ENCODE peak calls at places on chromosomes 4 and X, in six cellular contexts. One of them, this sample, is unnamed.

GRCh38 chrX:119211649-119212014 is 24.5 kb upstream of the PGRMC1 start:
- DNase-seq in endothelial cell: no peak
- DNase-seq in RWPE1: no peak
- DNase-seq in GM12865: no peak
- DNase-seq in fibroblast of lung: no peak
- DNase-seq in HCT116: no peak
- DNase-seq in this sample: no peak

GRCh38 chr4:8528713-8529112 is 51.5 kb upstream of the GPR78 start:
- DNase-seq in RWPE1: no peak
- DNase-seq in fibroblast of lung: no peak
- DNase-seq in GM12865: peak
- DNase-seq in HCT116: no peak
- DNase-seq in endothelial cell: no peak
- DNase-seq in this sample: peak

GRCh38 chr4:141580523-141580922 is 55.9 kb upstream of the IL15 start:
- DNase-seq in endothelial cell: no peak
- DNase-seq in RWPE1: no peak
- DNase-seq in fibroblast of lung: no peak
- DNase-seq in GM12865: peak
- DNase-seq in HCT116: no peak
- DNase-seq in this sample: no peak

GRCh38 chr4:152054731-152055130 is 293.9 kb upstream of the GATB start:
- DNase-seq in fibroblast of lung: no peak
- DNase-seq in GM12865: no peak
- DNase-seq in HCT116: no peak
- DNase-seq in endothelial cell: no peak
- DNase-seq in RWPE1: no peak
- DNase-seq in this sample: no peak

GRCh38 chrX:33808636-33809035 is 323.5 kb downstream of the FAM47A start:
- DNase-seq in HCT116: no peak
- DNase-seq in fibroblast of lung: no peak
- DNase-seq in endothelial cell: no peak
- DNase-seq in GM12865: no peak
- DNase-seq in RWPE1: no peak
- DNase-seq in this sample: no peak

GRCh38 chr4:26671111-26671510 is 87.2 kb downstream of the TBC1D19 start:
- DNase-seq in endothelial cell: no peak
- DNase-seq in fibroblast of lung: no peak
- DNase-seq in HCT116: no peak
- DNase-seq in RWPE1: no peak
- DNase-seq in GM12865: no peak
- DNase-seq in this sample: no peak

GRCh38 chr4:174928174-174928573 is 10.0 kb downstream of the ADAM29 start:
- DNase-seq in fibroblast of lung: no peak
- DNase-seq in RWPE1: no peak
- DNase-seq in endothelial cell: no peak
- DNase-seq in GM12865: peak
- DNase-seq in HCT116: no peak
- DNase-seq in this sample: no peak

GRCh38 chr4:139142980-139143379 is 34.0 kb downstream of the ELF2 start:
- DNase-seq in GM12865: peak
- DNase-seq in endothelial cell: no peak
- DNase-seq in HCT116: no peak
- DNase-seq in fibroblast of lung: peak
- DNase-seq in RWPE1: no peak
- DNase-seq in this sample: no peak

GRCh38 chr4:1459664-1460511 is 53.6 kb upstream of the NKX1-1 start:
- DNase-seq in GM12865: no peak
- DNase-seq in HCT116: no peak
- DNase-seq in fibroblast of lung: no peak
- DNase-seq in endothelial cell: peak
- DNase-seq in RWPE1: no peak
- DNase-seq in this sample: no peak

GRCh38 chrX:45036161-45036560 is 163.2 kb downstream of the KDM6A start:
- DNase-seq in endothelial cell: no peak
- DNase-seq in fibroblast of lung: no peak
- DNase-seq in GM12865: no peak
- DNase-seq in HCT116: no peak
- DNase-seq in RWPE1: no peak
- DNase-seq in this sample: no peak

GRCh38 chr4:6196871-6197270 is 3.5 kb downstream of the JAKMIP1 start:
- DNase-seq in RWPE1: no peak
- DNase-seq in endothelial cell: no peak
- DNase-seq in GM12865: no peak
- DNase-seq in HCT116: no peak
- DNase-seq in fibroblast of lung: no peak
- DNase-seq in this sample: no peak

GRCh38 chrX:2500091-2500680 is 590 bp downstream of the DHRSX start:
- DNase-seq in fibroblast of lung: peak
- DNase-seq in HCT116: no peak
- DNase-seq in endothelial cell: peak
- DNase-seq in RWPE1: peak
- DNase-seq in GM12865: peak
- DNase-seq in this sample: peak

GRCh38 chr4:176792348-176793059 is at the start of gene VEGFC:
- DNase-seq in RWPE1: peak
- DNase-seq in fibroblast of lung: peak
- DNase-seq in HCT116: no peak
- DNase-seq in endothelial cell: peak
- DNase-seq in GM12865: peak
- DNase-seq in this sample: no peak

GRCh38 chr4:156188596-156188995 is 234.9 kb upstream of the CTSO start:
- DNase-seq in fibroblast of lung: peak
- DNase-seq in HCT116: no peak
- DNase-seq in endothelial cell: no peak
- DNase-seq in GM12865: no peak
- DNase-seq in RWPE1: no peak
- DNase-seq in this sample: no peak

GRCh38 chr4:2930821-2931764 is 32.1 kb downstream of the NOP14 start:
- DNase-seq in GM12865: no peak
- DNase-seq in HCT116: no peak
- DNase-seq in endothelial cell: peak
- DNase-seq in RWPE1: no peak
- DNase-seq in fibroblast of lung: no peak
- DNase-seq in this sample: no peak

GRCh38 chrX:102624105-102624504 is 24.8 kb downstream of the ARMCX5 start:
- DNase-seq in endothelial cell: no peak
- DNase-seq in RWPE1: no peak
- DNase-seq in GM12865: no peak
- DNase-seq in fibroblast of lung: no peak
- DNase-seq in HCT116: no peak
- DNase-seq in this sample: peak

GRCh38 chr4:126106658-126107057 is 791.9 kb downstream of the FAT4 start:
- DNase-seq in endothelial cell: no peak
- DNase-seq in fibroblast of lung: no peak
- DNase-seq in GM12865: peak
- DNase-seq in RWPE1: no peak
- DNase-seq in HCT116: peak
- DNase-seq in this sample: no peak

GRCh38 chrX:53681661-53682060 is 4.9 kb downstream of the HUWE1 start:
- DNase-seq in endothelial cell: no peak
- DNase-seq in fibroblast of lung: peak
- DNase-seq in HCT116: no peak
- DNase-seq in RWPE1: peak
- DNase-seq in GM12865: no peak
- DNase-seq in this sample: peak

GRCh38 chr4:46844325-46844917 is 64.6 kb downstream of the COX7B2 start:
- DNase-seq in RWPE1: peak
- DNase-seq in HCT116: peak
- DNase-seq in fibroblast of lung: peak
- DNase-seq in endothelial cell: peak
- DNase-seq in GM12865: peak
- DNase-seq in this sample: peak

GRCh38 chr4:28973591-28974350 is 1746.4 kb upstream of the PCDH7 start:
- DNase-seq in fibroblast of lung: peak
- DNase-seq in GM12865: no peak
- DNase-seq in endothelial cell: no peak
- DNase-seq in RWPE1: peak
- DNase-seq in HCT116: no peak
- DNase-seq in this sample: peak

GRCh38 chr4:107877361-107877760 is 52.6 kb downstream of the SGMS2 start:
- DNase-seq in endothelial cell: no peak
- DNase-seq in RWPE1: no peak
- DNase-seq in HCT116: no peak
- DNase-seq in fibroblast of lung: no peak
- DNase-seq in GM12865: no peak
- DNase-seq in this sample: no peak

GRCh38 chrX:153530411-153531145 is 13.1 kb downstream of the ATP2B3 start:
- DNase-seq in RWPE1: no peak
- DNase-seq in fibroblast of lung: no peak
- DNase-seq in HCT116: no peak
- DNase-seq in GM12865: no peak
- DNase-seq in endothelial cell: no peak
- DNase-seq in this sample: no peak

GRCh38 chr4:142817442-142817841 is 28.7 kb downstream of the INPP4B start:
- DNase-seq in fibroblast of lung: peak
- DNase-seq in RWPE1: peak
- DNase-seq in GM12865: no peak
- DNase-seq in endothelial cell: no peak
- DNase-seq in HCT116: peak
- DNase-seq in this sample: peak

GRCh38 chr4:137980641-137981040 is 261.5 kb downstream of the SLC7A11 start:
- DNase-seq in HCT116: no peak
- DNase-seq in GM12865: no peak
- DNase-seq in fibroblast of lung: no peak
- DNase-seq in RWPE1: no peak
- DNase-seq in endothelial cell: no peak
- DNase-seq in this sample: no peak

DNA sequence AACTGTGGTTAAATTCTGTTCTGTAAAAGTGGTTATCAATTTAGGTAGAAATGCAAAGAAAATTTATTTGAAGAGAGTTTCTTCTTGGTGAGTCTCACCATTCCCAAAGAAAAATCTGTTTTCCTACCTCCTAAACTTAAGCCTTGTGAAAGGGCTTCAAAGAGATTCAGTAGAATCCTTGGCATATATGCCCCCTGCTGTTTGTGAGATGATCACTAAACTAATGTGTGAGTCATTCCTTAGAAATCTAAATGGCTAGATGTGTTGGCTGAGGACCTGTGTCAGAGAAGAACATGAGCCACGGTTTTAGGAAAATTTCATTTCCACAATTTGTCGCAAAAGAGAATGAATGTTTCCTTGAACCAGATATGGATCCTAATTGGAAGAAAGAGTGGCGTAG is 260.9 kb downstream of the SLC7A11 start:
- DNase-seq in endothelial cell: no peak
- DNase-seq in RWPE1: peak
- DNase-seq in GM12865: no peak
- DNase-seq in HCT116: peak
- DNase-seq in fibroblast of lung: peak
- DNase-seq in this sample: peak
- TF ChIP-seq CTCF in endothelial cell: no peak
- TF ChIP-seq CTCF in RWPE1: no peak
- TF ChIP-seq CTCF in GM12865: no peak
- TF ChIP-seq CTCF in HCT116: no peak
- TF ChIP-seq CTCF in fibroblast of lung: no peak
- TF ChIP-seq CTCF in this sample: peak

GRCh38 chr4:112361181-112361791 is 64.1 kb downstream of the ALPK1 start:
- DNase-seq in HCT116: no peak
- DNase-seq in RWPE1: no peak
- DNase-seq in fibroblast of lung: no peak
- DNase-seq in GM12865: peak
- DNase-seq in endothelial cell: no peak
- DNase-seq in this sample: peak
- TF ChIP-seq CTCF in HCT116: no peak
- TF ChIP-seq CTCF in RWPE1: no peak
- TF ChIP-seq CTCF in fibroblast of lung: no peak
- TF ChIP-seq CTCF in GM12865: no peak
- TF ChIP-seq CTCF in endothelial cell: no peak
- TF ChIP-seq CTCF in this sample: no peak

GRCh38 chr4:170089274-170089742 is 448 bp downstream of the AADAT start:
- DNase-seq in endothelial cell: peak
- DNase-seq in GM12865: no peak
- DNase-seq in HCT116: no peak
- DNase-seq in fibroblast of lung: peak
- DNase-seq in RWPE1: peak
- DNase-seq in this sample: peak

GRCh38 chr4:170088686-170089085 is 1.1 kb downstream of the AADAT start:
- DNase-seq in HCT116: no peak
- DNase-seq in endothelial cell: no peak
- DNase-seq in RWPE1: no peak
- DNase-seq in GM12865: no peak
- DNase-seq in fibroblast of lung: peak
- DNase-seq in this sample: no peak

GRCh38 chr4:170090667-170091052 is 904 bp upstream of the AADAT start:
- DNase-seq in HCT116: no peak
- DNase-seq in fibroblast of lung: no peak
- DNase-seq in endothelial cell: no peak
- DNase-seq in RWPE1: peak
- DNase-seq in GM12865: no peak
- DNase-seq in this sample: peak

GRCh38 chr4:170091069-170091696 is 1.4 kb upstream of the AADAT start:
- DNase-seq in GM12865: no peak
- DNase-seq in RWPE1: no peak
- DNase-seq in fibroblast of lung: no peak
- DNase-seq in HCT116: no peak
- DNase-seq in endothelial cell: no peak
- DNase-seq in this sample: no peak

DNA sequence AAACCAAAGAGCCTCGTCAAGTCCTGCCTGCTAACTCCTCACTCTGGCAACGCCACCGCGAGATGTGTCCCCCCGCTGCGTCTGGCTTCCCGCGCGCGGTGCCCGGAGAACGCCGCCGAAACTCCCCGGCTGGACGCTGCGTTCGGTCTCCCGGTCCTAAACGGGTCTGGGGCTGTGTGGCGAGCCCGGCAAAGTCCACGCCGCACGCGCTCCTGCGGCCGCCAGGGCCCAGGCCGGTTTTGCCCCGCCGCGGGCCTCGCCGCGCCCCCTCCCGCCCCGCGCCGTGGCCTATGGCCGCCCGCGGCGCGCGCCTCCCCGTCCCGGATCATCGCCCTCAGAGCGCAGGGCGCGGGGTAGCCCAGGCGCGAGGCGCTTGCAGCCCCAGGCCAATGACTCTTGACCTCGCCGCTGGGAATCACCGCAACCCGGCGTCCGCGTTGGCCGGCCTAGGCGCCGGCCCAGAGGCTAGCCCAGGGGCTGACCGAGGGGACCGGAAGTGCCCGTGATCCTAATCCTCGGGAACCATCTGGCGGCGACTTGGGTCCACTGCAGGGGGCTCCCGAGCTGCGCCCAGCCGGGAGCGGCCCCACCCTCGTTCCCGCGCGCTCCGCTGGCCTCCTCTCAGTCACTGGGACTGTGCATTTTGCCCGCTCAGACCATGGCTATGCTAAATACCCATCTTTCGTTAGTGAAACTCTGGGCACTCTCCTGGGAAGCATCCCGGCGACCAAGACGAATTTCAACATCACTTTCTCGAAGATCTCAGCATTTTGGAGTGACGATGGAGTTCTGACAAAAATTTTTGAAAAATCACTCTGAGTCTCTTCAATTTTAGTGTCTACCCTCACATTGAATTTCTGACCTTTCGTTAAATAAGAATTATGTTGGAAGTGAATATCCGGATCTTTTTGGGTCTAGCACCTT is at the start of gene AADAT:
- DNase-seq in RWPE1: peak
- DNase-seq in fibroblast of lung: peak
- DNase-seq in HCT116: peak
- DNase-seq in endothelial cell: peak
- DNase-seq in GM12865: peak
- DNase-seq in this sample: peak
- TF ChIP-seq CTCF in RWPE1: peak
- TF ChIP-seq CTCF in fibroblast of lung: peak
- TF ChIP-seq CTCF in HCT116: peak
- TF ChIP-seq CTCF in endothelial cell: peak
- TF ChIP-seq CTCF in GM12865: peak
- TF ChIP-seq CTCF in this sample: peak

GRCh38 chr4:140523857-140524742 is at the start of gene ELMOD2:
- DNase-seq in HCT116: peak
- DNase-seq in RWPE1: peak
- DNase-seq in endothelial cell: peak
- DNase-seq in fibroblast of lung: peak
- DNase-seq in GM12865: peak
- DNase-seq in this sample: peak
- TF ChIP-seq CTCF in HCT116: peak
- TF ChIP-seq CTCF in RWPE1: peak
- TF ChIP-seq CTCF in endothelial cell: peak
- TF ChIP-seq CTCF in fibroblast of lung: peak
- TF ChIP-seq CTCF in GM12865: peak
- TF ChIP-seq CTCF in this sample: peak

This sample was measured in astrocyte.